ENCODE peak calls at places on chromosomes 3 and 15, in four cellular contexts. I is Right ventricle myocardium inferior; A is activated CD4-positive, alpha-beta T cell treated with anti-CD3 and anti-CD28 coated beads, Interleukin-2, amount 10 ng/mL, durations not matched to agents 7 days and 5 days; O is colonic mucosa. W is an unnamed sample.

GRCh38 chr15:49323207-49323606 is 99.8 kb upstream of the FGF7 start:
- DNase-seq in I (no peak), A (no peak), O (no peak), W (no peak)

GRCh38 chr3:195081242-195081963 is 189.6 kb downstream of the XXYLT1 start:
- DNase-seq in I (no peak), A (no peak), O (no peak), W (no peak)

GRCh38 chr3:37396731-37397130 is 222.3 kb upstream of the LRRFIP2 start:
- DNase-seq in I (no peak), A (no peak), O (no peak), W (no peak)

GRCh38 chr15:70906842-70907241 is 14.2 kb downstream of the LRRC49 start:
- DNase-seq in I (no peak), A (no peak), O (no peak), W (no peak)

GRCh38 chr15:89387140-89387903 is 52.7 kb upstream of the POLG start:
- DNase-seq in I (no peak), A (no peak), O (no peak), W (no peak)

GRCh38 chr3:97974996-97975395 is 2.8 kb upstream of the RIOX2 start:
- DNase-seq in I (no peak), A (no peak), O (no peak), W (no peak)

GRCh38 chr3:40969341-40969740 is 230.0 kb upstream of the CTNNB1 start:
- DNase-seq in I (no peak), A (no peak), O (no peak), W (no peak)

GRCh38 chr3:14587733-14588360 is 47.7 kb upstream of the GRIP2 start:
- DNase-seq in I (no peak), A (no peak), O (no peak), W (no peak)

GRCh38 chr3:146308682-146309081 is 57.8 kb upstream of the PLSCR4 start:
- DNase-seq in I (no peak), A (no peak), O (no peak), W (no peak)

GRCh38 chr3:122793568-122794416 is at the start of gene HSPBAP1:
- DNase-seq in I (peak; percentile 97), A (peak; percentile 93), O (peak; percentile 97), W (no peak)

GRCh38 chr15:67937153-67937761 is 97.4 kb upstream of the RNU6-1 start:
- DNase-seq in I (no peak), A (no peak), O (no peak), W (no peak)

GRCh38 chr3:99976584-99976983 is 137.7 kb downstream of the FILIP1L start:
- DNase-seq in I (no peak), A (no peak), O (no peak), W (no peak)

GRCh38 chr3:98021821-98022220 is 13.3 kb downstream of the GABRR3 start:
- DNase-seq in I (no peak), A (no peak), O (no peak), W (no peak)

GRCh38 chr15:44554934-44555723 is 18.2 kb downstream of the EIF3J start:
- DNase-seq in I (no peak), A (peak; percentile 36), O (no peak), W (no peak)

GRCh38 chr3:38543602-38544001 is 47.5 kb downstream of the EXOG start:
- DNase-seq in I (peak; percentile 83), A (no peak), O (no peak), W (no peak)